ENCODE peak calls at places on chromosomes 4 and X, in nine cellular contexts. X is HFFc6, E is Calu3, B is ovary, K is colonic mucosa, C is neural crest cell, J is kidney epithelial cell, G is hepatocyte, N is SW480. Q is an unnamed sample.

GRCh38 chr4:24244663-24245519 is 339.5 kb downstream of the DHX15 start:
- DNase-seq in X (no peak), E (no peak), B (no peak), K (no peak), C (no peak), J (no peak), G (no peak), N (no peak), Q (no peak)

GRCh38 chrX:151346931-151347543 is 50.0 kb upstream of the VMA21 start:
- DNase-seq in X (no peak), E (no peak), B (no peak), K (no peak), C (no peak), J (no peak), G (no peak), N (no peak), Q (no peak)

GRCh38 chrX:123626962-123627361 is 105.9 kb downstream of the THOC2 start:
- DNase-seq in X (peak; percentile 63), E (no peak), B (no peak), K (no peak), C (no peak), J (no peak), G (no peak), N (no peak), Q (no peak)

GRCh38 chrX:11427082-11428033 is 134.1 kb downstream of the AMELX start:
- DNase-seq in X (no peak), E (peak; percentile 9), B (peak; percentile 77), K (peak; percentile 37), C (peak; percentile 2), J (no peak), G (peak; percentile 40), N (no peak), Q (no peak)

GRCh38 chr4:187603093-187603395 is 392.5 kb upstream of the ZFP42 start:
- DNase-seq in X (peak; percentile 95), E (no peak), B (no peak), K (no peak), C (no peak), J (no peak), G (no peak), N (no peak), Q (no peak)

GRCh38 chrX:148204195-148204594 is 223.1 kb downstream of the FMR1NB start:
- DNase-seq in X (no peak), E (no peak), B (no peak), K (no peak), C (no peak), J (no peak), G (no peak), N (no peak), Q (no peak)

GRCh38 chr4:39963656-39964055 is 14.1 kb downstream of the PDS5A start:
- DNase-seq in X (no peak), E (no peak), B (no peak), K (no peak), C (no peak), J (no peak), G (no peak), N (no peak), Q (no peak)

GRCh38 chr4:101400096-101400495 is 52.8 kb upstream of the PPP3CA start:
- DNase-seq in X (no peak), E (no peak), B (no peak), K (no peak), C (no peak), J (peak; percentile 25), G (no peak), N (no peak), Q (peak; percentile 45)

GRCh38 chrX:39729834-39730670 is 367.7 kb downstream of the BCOR start:
- DNase-seq in X (no peak), E (no peak), B (no peak), K (no peak), C (peak; percentile 48), J (no peak), G (peak; percentile 38), N (peak; percentile 42), Q (no peak)

GRCh38 chrX:56107320-56107719 is 124.8 kb upstream of the KLF8 start:
- DNase-seq in X (no peak), E (no peak), B (no peak), K (no peak), C (no peak), J (no peak), G (no peak), N (peak; percentile 1), Q (no peak)

GRCh38 chr4:5638976-5639375 is 69.4 kb downstream of the EVC2 start:
- DNase-seq in X (peak; percentile 73), E (no peak), B (no peak), K (no peak), C (no peak), J (no peak), G (no peak), N (peak; percentile 60), Q (no peak)

GRCh38 chr4:84597450-84597849 is 14.5 kb downstream of the CDS1 start:
- DNase-seq in X (no peak), E (peak; percentile 35), B (no peak), K (no peak), C (no peak), J (no peak), G (peak; percentile 25), N (peak; percentile 1), Q (no peak)

GRCh38 chr4:171846232-171846631 is 33.0 kb downstream of the GALNTL6 start:
- DNase-seq in X (peak; percentile 28), E (peak; percentile 69), B (no peak), K (peak; percentile 52), C (peak; percentile 54), J (peak; percentile 21), G (peak; percentile 77), N (no peak), Q (no peak)

Q was measured in activated naive CD8-positive, alpha-beta T cell treated with anti-CD3 and anti-CD28 coated beads for 36 hours.